ENCODE peak calls at places on chromosomes 16 and 17, in eight cellular contexts. K is HCT116, C is H1, A is SK-N-SH, J is GM23338, B is GM12878, T is K562, V is HepG2. L is an unnamed sample.

GRCh38 chr17:77736721-77737120 is 221.8 kb upstream of the TNRC6C start:
- DNase-seq in A (no peak), B (no peak), T (no peak), V (no peak), J (no peak), C (no peak), K (no peak), L (no peak)

GRCh38 chr17:7025240-7025639 is 2.4 kb downstream of the BCL6B start:
- DNase-seq in V (no peak), C (no peak), T (no peak), K (no peak), B (no peak), A (no peak), J (no peak), L (no peak)

GRCh38 chr17:14833201-14833773 is 431.8 kb downstream of the PMP22 start:
- DNase-seq in A (no peak), V (no peak), T (no peak), J (no peak), C (no peak), K (no peak), B (no peak), L (no peak)

GRCh38 chr16:20300312-20301097 is 26.8 kb downstream of the GP2 start:
- DNase-seq in T (peak), B (peak), V (peak), A (peak), K (peak), C (peak), J (peak), L (peak)

GRCh38 chr16:84054916-84055315 is 12.3 kb upstream of the SLC38A8 start:
- DNase-seq in A (no peak), C (no peak), K (no peak), B (no peak), J (peak), T (peak), V (no peak), L (no peak)

GRCh38 chr17:2123467-2124251 is 68.8 kb downstream of the HIC1 start:
- DNase-seq in C (no peak), K (no peak), B (no peak), A (no peak), T (no peak), V (no peak), J (no peak), L (peak)

GRCh38 chr16:10113248-10113647 is 69.0 kb downstream of the GRIN2A start:
- DNase-seq in T (no peak), A (no peak), J (no peak), V (no peak), B (no peak), K (no peak), C (no peak), L (no peak)

GRCh38 chr17:28812980-28813377 is 29.6 kb downstream of the FAM222B start:
- DNase-seq in C (no peak), V (no peak), B (no peak), K (no peak), J (no peak), T (no peak), A (peak), L (peak)

GRCh38 chr16:54928016-54928356 is 2.7 kb upstream of the IRX5 start:
- DNase-seq in J (peak), K (no peak), T (no peak), B (no peak), V (no peak), C (no peak), A (no peak), L (peak)

GRCh38 chr16:75282811-75283281 is 31.4 kb upstream of the BCAR1 start:
- DNase-seq in C (no peak), J (peak), T (no peak), K (no peak), B (no peak), A (peak), V (no peak), L (no peak)

GRCh38 chr17:82647593-82648164 is 565 bp downstream of the WDR45B start:
- DNase-seq in J (peak), A (peak), C (no peak), V (no peak), T (peak), B (no peak), K (no peak), L (peak)

GRCh38 chr17:79095345-79096055 is 20.9 kb downstream of the ENGASE start:
- DNase-seq in V (no peak), C (no peak), T (no peak), B (no peak), J (no peak), K (no peak), A (no peak), L (no peak)

GRCh38 chr16:13307861-13308260 is 406.5 kb downstream of the SHISA9 start:
- DNase-seq in T (no peak), K (no peak), A (no peak), V (no peak), J (no peak), B (no peak), C (no peak), L (no peak)

GRCh38 chr17:49528966-49529365 is 33.9 kb downstream of the NGFR start:
- DNase-seq in A (peak), C (no peak), B (no peak), K (no peak), V (no peak), J (no peak), T (no peak), L (no peak)

GRCh38 chr16:22633794-22634193 is 123.1 kb downstream of the NPIPB5 start:
- DNase-seq in K (no peak), A (no peak), B (no peak), C (no peak), V (no peak), T (no peak), J (peak), L (no peak)

GRCh38 chr16:87047221-87048037 is 269.8 kb downstream of the C16orf95 start:
- DNase-seq in V (no peak), B (no peak), T (no peak), C (no peak), J (no peak), A (no peak), K (no peak), L (peak)

GRCh38 chr17:81537343-81537855 is 9.2 kb downstream of the FSCN2 start:
- DNase-seq in K (peak), C (no peak), J (peak), T (peak), A (peak), V (no peak), B (no peak), L (no peak)

GRCh38 chr17:17081304-17081940 is 39.2 kb downstream of the MPRIP start:
- DNase-seq in C (no peak), V (no peak), K (no peak), J (no peak), A (no peak), T (no peak), B (no peak), L (no peak)

DNA sequence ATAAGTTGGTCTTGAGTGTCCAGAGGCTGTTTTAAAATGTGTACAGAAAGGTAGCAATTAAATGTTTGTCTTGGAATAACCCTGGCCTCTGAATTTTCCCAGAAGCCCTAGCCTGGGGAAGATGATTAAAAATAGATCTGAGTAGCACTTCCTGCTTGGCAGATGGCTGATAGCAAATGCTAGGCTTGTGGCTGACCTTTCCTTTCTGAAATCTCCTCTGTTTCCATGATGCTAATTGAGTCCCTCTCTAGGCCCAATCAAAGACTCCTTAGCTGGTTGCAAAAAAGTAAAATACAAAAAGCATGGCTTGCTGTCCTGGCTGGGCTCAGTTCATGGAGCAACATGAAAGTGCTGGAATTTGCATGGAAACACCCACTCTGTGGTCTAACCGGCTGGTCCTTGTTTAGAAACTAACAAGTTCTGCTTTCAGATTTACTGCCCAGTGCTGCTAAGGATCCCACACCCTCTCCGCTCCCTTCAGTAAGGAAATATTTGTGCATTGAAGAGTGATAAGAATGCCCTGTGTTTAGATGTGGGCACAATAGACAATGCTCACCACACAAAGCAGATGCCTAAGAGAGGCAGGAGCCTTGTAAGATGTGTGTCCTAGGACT is 40.8 kb downstream of the YPEL2 start:
- DNase-seq in B (peak), K (no peak), T (no peak), A (no peak), V (no peak), C (no peak), J (no peak), L (peak)
- TF ChIP-seq POLR2AphosphoS5 in B (no peak), K (no peak), T (no peak), A (no peak), V (no peak), C (no peak), J (no peak), L (no peak)

DNA sequence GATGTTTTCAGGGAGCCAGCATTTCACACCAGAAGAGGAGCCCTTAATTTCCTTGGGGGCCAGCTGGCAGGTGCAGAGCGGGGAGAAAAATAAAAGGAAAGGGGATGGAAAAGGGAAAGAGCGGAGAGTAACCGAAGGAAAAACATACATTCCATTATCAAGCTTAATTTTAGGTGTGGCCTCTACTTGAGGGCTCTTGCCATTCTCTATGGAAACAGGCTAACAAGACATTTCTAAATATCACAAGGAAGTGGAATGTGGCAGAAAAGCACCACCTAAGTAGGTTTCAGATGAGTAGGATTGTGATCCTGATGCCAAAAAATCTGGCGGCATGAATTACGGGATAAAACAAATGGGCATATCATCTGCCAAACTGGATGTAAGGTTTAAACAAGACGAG is 970 bp upstream of the DYNC1LI2 start:
- DNase-seq in B (no peak), J (no peak), K (no peak), A (no peak), V (no peak), C (no peak), T (no peak), L (no peak)
- H3K4me2 ChIP-seq in B (peak), J (peak), K (peak), A (peak), V (peak), C (no peak), T (peak), L (peak)

GRCh38 chr16:71883849-71884638 is at the start of gene ZNF821:
- DNase-seq in B (no peak), T (peak), K (no peak), A (peak), J (peak), V (peak), C (peak), L (peak)
- TF ChIP-seq POLR2AphosphoS5 in B (peak), T (no peak), K (peak), A (peak), J (peak), V (peak), C (peak), L (peak)

GRCh38 chr17:74430706-74431567 is 951 bp upstream of the GPRC5C start:
- DNase-seq in K (peak), J (peak), V (peak), A (peak), T (peak), C (no peak), B (peak), L (no peak)

GRCh38 chr17:74431568-74432483 is at the start of gene GPRC5C:
- DNase-seq in B (no peak), A (peak), K (peak), J (peak), T (peak), V (peak), C (peak), L (no peak)

GRCh38 chr17:74432484-74433391 is 850 bp downstream of the GPRC5C start:
- DNase-seq in A (no peak), C (no peak), T (no peak), B (no peak), V (no peak), J (peak), K (no peak), L (no peak)

GRCh38 chr17:74429604-74430384 is 2.1 kb upstream of the GPRC5C start:
- DNase-seq in A (no peak), B (no peak), J (peak), V (peak), C (no peak), K (no peak), T (no peak), L (no peak)

DNA sequence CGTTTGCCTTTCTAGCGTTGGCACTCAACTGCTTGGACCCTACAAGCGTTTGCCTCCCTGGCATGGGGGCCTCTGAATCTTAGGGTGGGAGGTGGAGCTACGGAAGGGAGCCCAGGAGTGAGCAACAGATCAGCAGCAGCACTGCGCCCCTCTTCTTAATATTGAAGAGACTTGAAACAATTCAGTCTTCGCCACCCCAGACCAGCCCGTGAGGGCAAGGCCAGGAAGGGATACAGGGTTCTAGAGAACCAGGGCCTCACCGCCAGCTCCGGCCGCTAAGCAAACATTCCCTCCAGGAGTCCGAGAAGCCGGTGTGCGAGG is 1.5 kb upstream of the GPRC5C start:
- DNase-seq in C (no peak), J (no peak), A (no peak), V (no peak), K (no peak), B (no peak), T (no peak), L (no peak)
- H3K4me2 ChIP-seq in C (peak), J (peak), A (no peak), V (peak), K (peak), B (peak), T (peak), L (no peak)

GRCh38 chr17:64984776-64985521 is 65.7 kb upstream of the LRRC37A3 start:
- DNase-seq in V (peak), A (no peak), B (no peak), C (no peak), K (no peak), J (no peak), T (no peak), L (peak)
- TF ChIP-seq POLR2AphosphoS5 in V (no peak), A (peak), B (no peak), C (no peak), K (no peak), J (no peak), T (no peak), L (no peak)

GRCh38 chr16:69326172-69326873 is 4.1 kb downstream of the PDF start:
- DNase-seq in C (no peak), T (no peak), V (peak), A (no peak), B (no peak), K (no peak), J (no peak), L (no peak)
- H3K4me2 ChIP-seq in C (peak), T (peak), V (peak), A (peak), B (peak), K (no peak), J (peak), L (no peak)

GRCh38 chr17:19238167-19238505 is 970 bp downstream of the EPN2 start:
- DNase-seq in T (no peak), J (peak), B (no peak), V (no peak), A (peak), C (no peak), K (no peak), L (peak)

GRCh38 chr17:19242926-19243325 is 5.8 kb downstream of the EPN2 start:
- DNase-seq in K (no peak), T (no peak), A (no peak), B (no peak), V (no peak), J (no peak), C (no peak), L (no peak)

GRCh38 chr17:19242323-19242722 is 5.2 kb downstream of the EPN2 start:
- DNase-seq in V (no peak), B (no peak), J (peak), C (no peak), T (no peak), K (peak), A (no peak), L (peak)

GRCh38 chr17:19239544-19239943 is 2.4 kb downstream of the EPN2 start:
- DNase-seq in J (no peak), C (no peak), A (no peak), B (no peak), T (no peak), K (no peak), V (no peak), L (no peak)

GRCh38 chr17:19237389-19238166 is 412 bp downstream of the EPN2 start:
- DNase-seq in K (no peak), C (no peak), J (peak), B (no peak), T (peak), A (peak), V (no peak), L (peak)
- TF ChIP-seq POLR2AphosphoS5 in K (peak), C (no peak), J (no peak), B (no peak), T (no peak), A (no peak), V (no peak), L (peak)